ENCODE peak calls at places on chromosome 21, in six cellular contexts. S is breast epithelium, M is thoracic aorta, K is NT2/D1, O is tibial nerve, V is IMR-90. A is an unnamed sample. For H3K4me1, the result is how much of the 10 kb centered on the place peaks cover.

GRCh38 chr21:45256912-45257672 is 30.6 kb downstream of the POFUT2 start:
- DNase-seq in S (no peak), M (no peak), K (no peak), O (no peak), V (no peak), A (no peak)

GRCh38 chr21:36776981-36777617 is 78.2 kb downstream of the SIM2 start:
- DNase-seq in S (no peak), M (no peak), K (no peak), O (no peak), V (peak), A (no peak)

GRCh38 chr21:45947296-45947695 is 34.3 kb upstream of the COL6A1 start:
- DNase-seq in S (no peak), M (no peak), K (no peak), O (no peak), V (no peak), A (no peak)

GRCh38 chr21:39712976-39713375 is 32.0 kb upstream of the IGSF5 start:
- DNase-seq in S (no peak), M (no peak), K (no peak), O (no peak), V (no peak), A (no peak)

GRCh38 chr21:15004721-15005370 is 60.0 kb downstream of the NRIP1 start:
- DNase-seq in S (no peak), M (no peak), K (no peak), O (no peak), V (peak), A (peak)

GRCh38 chr21:45372732-45373355 is 32.1 kb upstream of the COL18A1 start:
- DNase-seq in S (no peak), M (no peak), K (no peak), O (no peak), V (peak), A (no peak)

GRCh38 chr21:45894891-45895777 is 86.4 kb upstream of the COL6A1 start:
- DNase-seq in S (no peak), M (no peak), K (no peak), O (no peak), V (no peak), A (no peak)

GRCh38 chr21:31531967-31532366 is 127.5 kb upstream of the SOD1 start:
- DNase-seq in S (no peak), M (no peak), K (no peak), O (no peak), V (no peak), A (no peak)

GRCh38 chr21:16047857-16048256 is 318.1 kb downstream of the USP25 start:
- DNase-seq in S (no peak), M (no peak), K (no peak), O (no peak), V (peak), A (peak)

GRCh38 chr21:15604424-15604823 is 125.4 kb upstream of the USP25 start:
- DNase-seq in S (no peak), M (no peak), K (peak), O (no peak), V (peak), A (peak)

GRCh38 chr21:44761011-44761729 is 40.5 kb downstream of the UBE2G2 start:
- DNase-seq in S (no peak), M (no peak), K (no peak), O (no peak), V (no peak), A (no peak)

GRCh38 chr21:19290328-19290727 is 886.7 kb upstream of the TMPRSS15 start:
- DNase-seq in S (no peak), M (no peak), K (no peak), O (no peak), V (no peak), A (no peak)

GRCh38 chr21:45432575-45433255 is 27.8 kb downstream of the COL18A1 start:
- DNase-seq in S (no peak), M (no peak), K (no peak), O (peak), V (peak), A (peak)

GRCh38 chr21:36452281-36452680 is 27.6 kb downstream of the CLDN14 start:
- DNase-seq in S (no peak), M (no peak), K (no peak), O (no peak), V (no peak), A (no peak)

GRCh38 chr21:36735201-36735515 is 36.2 kb downstream of the SIM2 start:
- DNase-seq in S (no peak), M (no peak), K (no peak), O (no peak), V (no peak), A (no peak)

GRCh38 chr21:40595806-40596205 is 251.2 kb downstream of the DSCAM start:
- DNase-seq in S (no peak), M (no peak), K (no peak), O (no peak), V (no peak), A (no peak)

GRCh38 chr21:33967086-33967571 is 51.5 kb upstream of the ATP5PO start:
- DNase-seq in S (no peak), M (no peak), K (no peak), O (no peak), V (no peak), A (no peak)

GRCh38 chr21:33644383-33645074 is 2.2 kb downstream of the ITSN1 start:
- DNase-seq in S (no peak), M (no peak), K (no peak), O (peak), V (peak), A (peak)

GRCh38 chr21:45279446-45280177 is 8.1 kb downstream of the POFUT2 start:
- DNase-seq in S (no peak), M (no peak), K (no peak), O (no peak), V (no peak), A (no peak)

GRCh38 chr21:35204850-35205564 is 155.9 kb upstream of the RUNX1 start:
- DNase-seq in S (no peak), M (peak), K (no peak), O (no peak), V (peak), A (peak)
- H3K4me1 ChIP-seq in S (under half), M (under half), K (under half), O (under half), V (under half), A (half or more)

GRCh38 chr21:42466700-42467612 is 29.1 kb downstream of the RSPH1 start:
- DNase-seq in S (no peak), M (no peak), K (no peak), O (no peak), V (peak), A (peak)

GRCh38 chr21:42468511-42469131 is 27.4 kb downstream of the RSPH1 start:
- DNase-seq in S (no peak), M (no peak), K (no peak), O (no peak), V (no peak), A (no peak)

GRCh38 chr21:42471206-42471605 is 24.8 kb downstream of the RSPH1 start:
- DNase-seq in S (no peak), M (no peak), K (no peak), O (no peak), V (no peak), A (no peak)

GRCh38 chr21:42467613-42467983 is 28.4 kb downstream of the RSPH1 start:
- DNase-seq in S (no peak), M (no peak), K (no peak), O (no peak), V (no peak), A (no peak)

GRCh38 chr21:42469272-42469671 is 26.8 kb downstream of the RSPH1 start:
- DNase-seq in S (no peak), M (no peak), K (no peak), O (no peak), V (no peak), A (no peak)
- H3K4me1 ChIP-seq in S (under half), M (under half), K (under half), O (under half), V (under half), A (under half)

GRCh38 chr21:41759926-41760325 is 6.9 kb downstream of the RIPK4 start:
- DNase-seq in S (no peak), M (no peak), K (no peak), O (no peak), V (no peak), A (no peak)
- H3K4me1 ChIP-seq in S (under half), M (under half), K (under half), O (under half), V (under half), A (under half)

DNA sequence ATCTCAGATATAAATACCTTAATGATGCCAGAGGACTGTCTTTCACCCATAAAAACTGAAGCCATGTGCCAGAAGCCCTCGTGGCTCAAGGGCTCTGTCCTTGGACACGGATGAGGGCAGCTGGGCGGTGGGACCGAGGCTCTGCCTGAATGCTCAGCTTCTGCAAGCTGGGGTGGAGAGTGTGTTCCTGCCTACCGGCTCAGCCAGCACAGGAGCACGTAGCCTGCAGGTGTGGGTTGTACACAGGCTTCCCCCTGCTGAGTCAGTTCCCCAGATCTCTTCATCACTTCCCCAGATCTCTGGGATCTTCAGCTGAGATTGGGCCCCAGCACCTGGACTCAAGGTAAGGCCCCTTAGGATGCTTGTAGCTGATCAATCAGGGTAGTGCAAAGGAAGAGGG is 15.4 kb downstream of the KCNJ15 start:
- DNase-seq in S (no peak), M (no peak), K (no peak), O (no peak), V (no peak), A (no peak)
- H3K4me1 ChIP-seq in S (under half), M (under half), K (under half), O (under half), V (under half), A (under half)

GRCh38 chr21:18155508-18156193 is 89.0 kb upstream of the CHODL start:
- DNase-seq in S (no peak), M (no peak), K (peak), O (no peak), V (no peak), A (no peak)
- H3K4me1 ChIP-seq in S (under half), M (under half), K (under half), O (under half), V (under half), A (under half)

GRCh38 chr21:32585042-32585710 is at the start of gene TCP10L:
- DNase-seq in S (no peak), M (no peak), K (no peak), O (no peak), V (no peak), A (no peak)

GRCh38 chr21:32581732-32582131 is 3.6 kb downstream of the TCP10L start:
- DNase-seq in S (no peak), M (no peak), K (no peak), O (no peak), V (no peak), A (no peak)

GRCh38 chr21:32584472-32584871 is 851 bp downstream of the TCP10L start:
- DNase-seq in S (no peak), M (no peak), K (no peak), O (no peak), V (no peak), A (no peak)

GRCh38 chr21:32578107-32578691 is 7.1 kb downstream of the TCP10L start:
- DNase-seq in S (no peak), M (no peak), K (peak), O (no peak), V (peak), A (no peak)

GRCh38 chr21:32580949-32581348 is 4.4 kb downstream of the TCP10L start:
- DNase-seq in S (no peak), M (no peak), K (no peak), O (no peak), V (no peak), A (no peak)
- H3K4me1 ChIP-seq in S (under half), M (under half), K (under half), O (under half), V (under half), A (under half)

A was measured in adipocyte.